ENCODE peak calls at places on chromosomes 16 and 17, in five cellular contexts. I is Calu3; T is GDM1; G is stimulated activated CD4-positive, alpha-beta T cell treated with anti-CD3 and anti-CD28 coated beads, Interleukin-4, amount 100 ng/mL, for 1 hour; O is Kasumi-1. U is an unnamed sample.

GRCh38 chr16:85334718-85335583 is 222.7 kb upstream of the CIBAR2 start:
- DNase-seq in G (peak; percentile 23), T (peak; percentile 70), I (peak; percentile 39), O (peak; percentile 30), U (no peak)

GRCh38 chr16:58053682-58054005 is 28.1 kb downstream of the MMP15 start:
- DNase-seq in O (no peak), I (no peak), G (no peak), T (no peak), U (no peak)

GRCh38 chr16:9816644-9817043 is 365.6 kb downstream of the GRIN2A start:
- DNase-seq in G (no peak), I (no peak), T (no peak), O (no peak), U (no peak)

GRCh38 chr16:57000271-57001025 is 11.1 kb downstream of the NLRC5 start:
- DNase-seq in I (peak; percentile 37), O (no peak), G (no peak), T (no peak), U (peak; percentile 54)

GRCh38 chr17:29131814-29132682 is 48.1 kb downstream of the MYO18A start:
- DNase-seq in G (no peak), T (no peak), I (no peak), O (peak; percentile 53), U (peak; percentile 72)

GRCh38 chr17:9451919-9452318 is 123.7 kb downstream of the STX8 start:
- DNase-seq in I (no peak), O (no peak), T (no peak), G (no peak), U (no peak)

GRCh38 chr16:50367777-50368409 is 895 bp downstream of the BRD7 start:
- DNase-seq in G (no peak), T (no peak), O (no peak), I (no peak), U (no peak)

GRCh38 chr16:30741461-30741914 is 6.7 kb upstream of the PHKG2 start:
- DNase-seq in I (peak; percentile 88), T (no peak), O (no peak), G (no peak), U (no peak)

GRCh38 chr17:21008992-21009671 is 33.7 kb downstream of the USP22 start:
- DNase-seq in T (no peak), O (no peak), G (no peak), I (no peak), U (no peak)

GRCh38 chr17:45270828-45271418 is 9.0 kb upstream of the SPATA32 start:
- DNase-seq in I (peak; percentile 49), O (peak; percentile 38), T (peak; percentile 16), G (peak; percentile 64), U (no peak)

GRCh38 chr17:38451030-38451839 is 23.0 kb downstream of the ARHGAP23 start:
- DNase-seq in O (peak; percentile 75), T (no peak), I (peak; percentile 89), G (no peak), U (no peak)

GRCh38 chr17:64223931-64224657 is 39.0 kb downstream of the TEX2 start:
- DNase-seq in T (no peak), O (no peak), I (no peak), G (no peak), U (no peak)

GRCh38 chr16:85441189-85441889 is 171.8 kb upstream of the GSE1 start:
- DNase-seq in G (no peak), I (no peak), T (no peak), O (peak; percentile 32), U (no peak)

GRCh38 chr17:81551458-81552243 is 502 bp downstream of the FAAP100 start:
- DNase-seq in O (no peak), G (no peak), I (peak; percentile 32), T (no peak), U (no peak)

GRCh38 chr17:38798614-38799500 is 499 bp downstream of the PIP4K2B start:
- DNase-seq in T (peak; percentile 66), I (no peak), G (peak; percentile 44), O (peak; percentile 69), U (no peak)

GRCh38 chr17:57484826-57485565 is 228.7 kb downstream of the MSI2 start:
- DNase-seq in T (no peak), I (no peak), O (no peak), G (no peak), U (no peak)

GRCh38 chr17:38796451-38796850 is 2.9 kb downstream of the PIP4K2B start:
- DNase-seq in G (no peak), O (no peak), T (no peak), I (no peak), U (no peak)

GRCh38 chr17:12900474-12900873 is 111.2 kb downstream of the ARHGAP44 start:
- DNase-seq in I (no peak), O (no peak), T (no peak), G (no peak), U (no peak)

GRCh38 chr16:3696425-3697218 is 20.7 kb downstream of the TRAP1 start:
- DNase-seq in G (no peak), T (no peak), I (no peak), O (no peak), U (peak; percentile 30)

GRCh38 chr16:11114366-11115164 is 141.4 kb downstream of the SOCS1 start:
- DNase-seq in O (peak; percentile 60), I (no peak), T (no peak), G (peak; percentile 22), U (no peak)

GRCh38 chr17:50196826-50197225 is 4.6 kb downstream of the COL1A1 start:
- DNase-seq in O (no peak), I (no peak), T (no peak), G (no peak), U (no peak)

GRCh38 chr17:82097187-82097918 is 683 bp downstream of the FASN start:
- DNase-seq in G (peak; percentile 58), O (no peak), I (peak; percentile 71), T (no peak), U (no peak)

GRCh38 chr17:78652913-78653312 is 75.7 kb upstream of the DNAH17 start:
- DNase-seq in T (no peak), I (no peak), O (no peak), G (no peak), U (no peak)

GRCh38 chr16:89020068-89020924 is 43.3 kb upstream of the CBFA2T3 start:
- DNase-seq in G (no peak), T (no peak), O (no peak), I (no peak), U (no peak)

GRCh38 chr17:78653382-78653781 is 76.2 kb upstream of the DNAH17 start:
- DNase-seq in T (no peak), I (no peak), G (no peak), O (no peak), U (no peak)

GRCh38 chr16:4293822-4294457 is 21.1 kb upstream of the TFAP4 start:
- DNase-seq in G (no peak), T (no peak), O (peak; percentile 36), I (peak; percentile 63), U (no peak)

GRCh38 chr16:27811881-27812280 is 251.6 kb downstream of the GSG1L start:
- DNase-seq in G (no peak), I (no peak), T (no peak), O (no peak), U (no peak)

GRCh38 chr16:65457084-65457483 is 335.2 kb upstream of the CDH11 start:
- DNase-seq in O (no peak), G (no peak), T (no peak), I (no peak), U (no peak)

GRCh38 chr16:89364603-89365002 is 125.8 kb downstream of the ANKRD11 start:
- DNase-seq in G (no peak), I (no peak), T (no peak), O (no peak), U (no peak)

GRCh38 chr17:19018600-19018950 is 14.0 kb upstream of the FAM83G start:
- DNase-seq in I (no peak), O (no peak), T (no peak), G (no peak), U (no peak)

GRCh38 chr16:89103781-89104180 is 10.1 kb downstream of the ACSF3 start:
- DNase-seq in G (no peak), T (no peak), O (no peak), I (no peak), U (no peak)

GRCh38 chr17:42647778-42648177 is 11.3 kb upstream of the TUBG2 start:
- DNase-seq in I (no peak), G (no peak), O (no peak), T (no peak), U (no peak)

GRCh38 chr17:79983456-79983855 is 52.2 kb downstream of the TBC1D16 start:
- DNase-seq in I (no peak), G (no peak), O (no peak), T (no peak), U (no peak)